ENCODE peak calls at places on chromosomes 7 and 10, in eight cellular contexts. One of them, this sample, is unnamed.

GRCh38 chr7:84790873-84791272 is 396.0 kb downstream of the SEMA3D start:
- DNase-seq in neuronal stem cell: no peak
- DNase-seq in GM18507: no peak
- DNase-seq in WTC11: no peak
- DNase-seq in D341Med: no peak
- DNase-seq in stimulated activated CD4-positive, alpha-beta T cell treated with anti-CD3 and anti-CD28 coated beads, Interleukin-15, amount 100 ng/mL, for 1 hour: no peak
- DNase-seq in DMS153: no peak
- DNase-seq in MM.1S: no peak
- DNase-seq in this sample: no peak

GRCh38 chr7:963236-964078 is 9.0 kb upstream of the ADAP1 start:
- DNase-seq in neuronal stem cell: no peak
- DNase-seq in GM18507: no peak
- DNase-seq in WTC11: no peak
- DNase-seq in D341Med: no peak
- DNase-seq in stimulated activated CD4-positive, alpha-beta T cell treated with anti-CD3 and anti-CD28 coated beads, Interleukin-15, amount 100 ng/mL, for 1 hour: no peak
- DNase-seq in DMS153: no peak
- DNase-seq in MM.1S: no peak
- DNase-seq in this sample: no peak

GRCh38 chr7:12222889-12223579 is 11.9 kb downstream of the TMEM106B start:
- DNase-seq in neuronal stem cell: no peak
- DNase-seq in GM18507: no peak
- DNase-seq in WTC11: no peak
- DNase-seq in D341Med: no peak
- DNase-seq in stimulated activated CD4-positive, alpha-beta T cell treated with anti-CD3 and anti-CD28 coated beads, Interleukin-15, amount 100 ng/mL, for 1 hour: no peak
- DNase-seq in DMS153: no peak
- DNase-seq in MM.1S: no peak
- DNase-seq in this sample: no peak

GRCh38 chr10:53325073-53325472 is 552.5 kb upstream of the MBL2 start:
- DNase-seq in neuronal stem cell: no peak
- DNase-seq in GM18507: no peak
- DNase-seq in WTC11: no peak
- DNase-seq in D341Med: no peak
- DNase-seq in stimulated activated CD4-positive, alpha-beta T cell treated with anti-CD3 and anti-CD28 coated beads, Interleukin-15, amount 100 ng/mL, for 1 hour: no peak
- DNase-seq in DMS153: no peak
- DNase-seq in MM.1S: no peak
- DNase-seq in this sample: no peak

GRCh38 chr7:45187946-45188411 is 30.4 kb downstream of the RAMP3 start:
- DNase-seq in neuronal stem cell: no peak
- DNase-seq in GM18507: no peak
- DNase-seq in WTC11: no peak
- DNase-seq in D341Med: no peak
- DNase-seq in stimulated activated CD4-positive, alpha-beta T cell treated with anti-CD3 and anti-CD28 coated beads, Interleukin-15, amount 100 ng/mL, for 1 hour: no peak
- DNase-seq in DMS153: no peak
- DNase-seq in MM.1S: no peak
- DNase-seq in this sample: no peak

GRCh38 chr7:103989200-103989784 is at the start of gene RELN:
- DNase-seq in neuronal stem cell: peak
- DNase-seq in GM18507: no peak
- DNase-seq in WTC11: peak
- DNase-seq in D341Med: peak
- DNase-seq in stimulated activated CD4-positive, alpha-beta T cell treated with anti-CD3 and anti-CD28 coated beads, Interleukin-15, amount 100 ng/mL, for 1 hour: no peak
- DNase-seq in DMS153: peak
- DNase-seq in MM.1S: peak
- DNase-seq in this sample: peak

GRCh38 chr7:100803398-100804161 is 23.7 kb downstream of the EPHB4 start:
- DNase-seq in neuronal stem cell: peak
- DNase-seq in GM18507: peak
- DNase-seq in WTC11: peak
- DNase-seq in D341Med: peak
- DNase-seq in stimulated activated CD4-positive, alpha-beta T cell treated with anti-CD3 and anti-CD28 coated beads, Interleukin-15, amount 100 ng/mL, for 1 hour: no peak
- DNase-seq in DMS153: peak
- DNase-seq in MM.1S: peak
- DNase-seq in this sample: peak

GRCh38 chr7:8433477-8434289 is at the start of gene NXPH1:
- DNase-seq in neuronal stem cell: peak
- DNase-seq in GM18507: no peak
- DNase-seq in WTC11: peak
- DNase-seq in D341Med: peak
- DNase-seq in stimulated activated CD4-positive, alpha-beta T cell treated with anti-CD3 and anti-CD28 coated beads, Interleukin-15, amount 100 ng/mL, for 1 hour: no peak
- DNase-seq in DMS153: peak
- DNase-seq in MM.1S: peak
- DNase-seq in this sample: peak

GRCh38 chr7:128032605-128033235 is 1.5 kb upstream of the LRRC4 start:
- DNase-seq in neuronal stem cell: peak
- DNase-seq in GM18507: no peak
- DNase-seq in WTC11: peak
- DNase-seq in D341Med: no peak
- DNase-seq in stimulated activated CD4-positive, alpha-beta T cell treated with anti-CD3 and anti-CD28 coated beads, Interleukin-15, amount 100 ng/mL, for 1 hour: no peak
- DNase-seq in DMS153: no peak
- DNase-seq in MM.1S: no peak
- DNase-seq in this sample: peak

GRCh38 chr10:125000366-125001312 is 58.7 kb downstream of the ZRANB1 start:
- DNase-seq in neuronal stem cell: peak
- DNase-seq in GM18507: no peak
- DNase-seq in WTC11: peak
- DNase-seq in D341Med: no peak
- DNase-seq in stimulated activated CD4-positive, alpha-beta T cell treated with anti-CD3 and anti-CD28 coated beads, Interleukin-15, amount 100 ng/mL, for 1 hour: no peak
- DNase-seq in DMS153: no peak
- DNase-seq in MM.1S: no peak
- DNase-seq in this sample: peak

GRCh38 chr10:50529660-50530059 is 94.1 kb downstream of the SGMS1 start:
- DNase-seq in neuronal stem cell: no peak
- DNase-seq in GM18507: no peak
- DNase-seq in WTC11: no peak
- DNase-seq in D341Med: no peak
- DNase-seq in stimulated activated CD4-positive, alpha-beta T cell treated with anti-CD3 and anti-CD28 coated beads, Interleukin-15, amount 100 ng/mL, for 1 hour: no peak
- DNase-seq in DMS153: no peak
- DNase-seq in MM.1S: no peak
- DNase-seq in this sample: no peak

GRCh38 chr10:6020806-6021205 is 41.4 kb downstream of the IL2RA start:
- DNase-seq in neuronal stem cell: no peak
- DNase-seq in GM18507: no peak
- DNase-seq in WTC11: no peak
- DNase-seq in D341Med: no peak
- DNase-seq in stimulated activated CD4-positive, alpha-beta T cell treated with anti-CD3 and anti-CD28 coated beads, Interleukin-15, amount 100 ng/mL, for 1 hour: no peak
- DNase-seq in DMS153: no peak
- DNase-seq in MM.1S: no peak
- DNase-seq in this sample: no peak

GRCh38 chr7:95199779-95200558 is 124.4 kb downstream of the PON1 start:
- DNase-seq in neuronal stem cell: peak
- DNase-seq in GM18507: no peak
- DNase-seq in WTC11: peak
- DNase-seq in D341Med: peak
- DNase-seq in stimulated activated CD4-positive, alpha-beta T cell treated with anti-CD3 and anti-CD28 coated beads, Interleukin-15, amount 100 ng/mL, for 1 hour: no peak
- DNase-seq in DMS153: peak
- DNase-seq in MM.1S: peak
- DNase-seq in this sample: peak

GRCh38 chr7:138097064-138097741 is 20.9 kb downstream of the AKR1D1 start:
- DNase-seq in neuronal stem cell: no peak
- DNase-seq in GM18507: peak
- DNase-seq in WTC11: peak
- DNase-seq in D341Med: peak
- DNase-seq in stimulated activated CD4-positive, alpha-beta T cell treated with anti-CD3 and anti-CD28 coated beads, Interleukin-15, amount 100 ng/mL, for 1 hour: no peak
- DNase-seq in DMS153: no peak
- DNase-seq in MM.1S: peak
- DNase-seq in this sample: peak

GRCh38 chr7:57867884-57868701 is 418.1 kb downstream of the ZNF716 start:
- DNase-seq in neuronal stem cell: no peak
- DNase-seq in GM18507: no peak
- DNase-seq in WTC11: no peak
- DNase-seq in D341Med: peak
- DNase-seq in stimulated activated CD4-positive, alpha-beta T cell treated with anti-CD3 and anti-CD28 coated beads, Interleukin-15, amount 100 ng/mL, for 1 hour: no peak
- DNase-seq in DMS153: peak
- DNase-seq in MM.1S: no peak
- DNase-seq in this sample: no peak

GRCh38 chr10:107653832-107654287 is 489.4 kb upstream of the SORCS1 start:
- DNase-seq in neuronal stem cell: no peak
- DNase-seq in GM18507: no peak
- DNase-seq in WTC11: no peak
- DNase-seq in D341Med: peak
- DNase-seq in stimulated activated CD4-positive, alpha-beta T cell treated with anti-CD3 and anti-CD28 coated beads, Interleukin-15, amount 100 ng/mL, for 1 hour: no peak
- DNase-seq in DMS153: peak
- DNase-seq in MM.1S: peak
- DNase-seq in this sample: no peak

GRCh38 chr7:142176901-142177300 is 65.4 kb downstream of the MGAM2 start:
- DNase-seq in neuronal stem cell: no peak
- DNase-seq in GM18507: no peak
- DNase-seq in WTC11: no peak
- DNase-seq in D341Med: no peak
- DNase-seq in stimulated activated CD4-positive, alpha-beta T cell treated with anti-CD3 and anti-CD28 coated beads, Interleukin-15, amount 100 ng/mL, for 1 hour: no peak
- DNase-seq in DMS153: no peak
- DNase-seq in MM.1S: no peak
- DNase-seq in this sample: no peak

GRCh38 chr10:73413108-73413527 is 740 bp downstream of the ANXA7 start:
- DNase-seq in neuronal stem cell: no peak
- DNase-seq in GM18507: peak
- DNase-seq in WTC11: peak
- DNase-seq in D341Med: peak
- DNase-seq in stimulated activated CD4-positive, alpha-beta T cell treated with anti-CD3 and anti-CD28 coated beads, Interleukin-15, amount 100 ng/mL, for 1 hour: no peak
- DNase-seq in DMS153: peak
- DNase-seq in MM.1S: peak
- DNase-seq in this sample: peak

GRCh38 chr7:138804618-138805017 is 6.6 kb upstream of the ATP6V0A4 start:
- DNase-seq in neuronal stem cell: no peak
- DNase-seq in GM18507: no peak
- DNase-seq in WTC11: no peak
- DNase-seq in D341Med: no peak
- DNase-seq in stimulated activated CD4-positive, alpha-beta T cell treated with anti-CD3 and anti-CD28 coated beads, Interleukin-15, amount 100 ng/mL, for 1 hour: no peak
- DNase-seq in DMS153: no peak
- DNase-seq in MM.1S: no peak
- DNase-seq in this sample: no peak

GRCh38 chr10:112755446-112756117 is 194.5 kb upstream of the TCF7L2 start:
- DNase-seq in neuronal stem cell: no peak
- DNase-seq in GM18507: no peak
- DNase-seq in WTC11: no peak
- DNase-seq in D341Med: no peak
- DNase-seq in stimulated activated CD4-positive, alpha-beta T cell treated with anti-CD3 and anti-CD28 coated beads, Interleukin-15, amount 100 ng/mL, for 1 hour: no peak
- DNase-seq in DMS153: no peak
- DNase-seq in MM.1S: no peak
- DNase-seq in this sample: no peak

GRCh38 chr10:126242352-126243260 is 145.7 kb downstream of the ADAM12 start:
- DNase-seq in neuronal stem cell: no peak
- DNase-seq in GM18507: no peak
- DNase-seq in WTC11: no peak
- DNase-seq in D341Med: no peak
- DNase-seq in stimulated activated CD4-positive, alpha-beta T cell treated with anti-CD3 and anti-CD28 coated beads, Interleukin-15, amount 100 ng/mL, for 1 hour: no peak
- DNase-seq in DMS153: peak
- DNase-seq in MM.1S: no peak
- DNase-seq in this sample: no peak

GRCh38 chr7:44735403-44736165 is 13.1 kb upstream of the ZMIZ2 start:
- DNase-seq in neuronal stem cell: no peak
- DNase-seq in GM18507: no peak
- DNase-seq in WTC11: no peak
- DNase-seq in D341Med: no peak
- DNase-seq in stimulated activated CD4-positive, alpha-beta T cell treated with anti-CD3 and anti-CD28 coated beads, Interleukin-15, amount 100 ng/mL, for 1 hour: no peak
- DNase-seq in DMS153: no peak
- DNase-seq in MM.1S: peak
- DNase-seq in this sample: no peak

GRCh38 chr7:25792586-25792985 is 359.4 kb upstream of the NFE2L3 start:
- DNase-seq in neuronal stem cell: no peak
- DNase-seq in GM18507: no peak
- DNase-seq in WTC11: no peak
- DNase-seq in D341Med: no peak
- DNase-seq in stimulated activated CD4-positive, alpha-beta T cell treated with anti-CD3 and anti-CD28 coated beads, Interleukin-15, amount 100 ng/mL, for 1 hour: no peak
- DNase-seq in DMS153: no peak
- DNase-seq in MM.1S: no peak
- DNase-seq in this sample: no peak

GRCh38 chr10:21479553-21480315 is 45.7 kb downstream of the SKIDA1 start:
- DNase-seq in neuronal stem cell: no peak
- DNase-seq in GM18507: no peak
- DNase-seq in WTC11: no peak
- DNase-seq in D341Med: no peak
- DNase-seq in stimulated activated CD4-positive, alpha-beta T cell treated with anti-CD3 and anti-CD28 coated beads, Interleukin-15, amount 100 ng/mL, for 1 hour: no peak
- DNase-seq in DMS153: no peak
- DNase-seq in MM.1S: no peak
- DNase-seq in this sample: no peak

GRCh38 chr10:14560794-14561765 is 213.6 kb downstream of the FAM107B start:
- DNase-seq in neuronal stem cell: no peak
- DNase-seq in GM18507: no peak
- DNase-seq in WTC11: no peak
- DNase-seq in D341Med: no peak
- DNase-seq in stimulated activated CD4-positive, alpha-beta T cell treated with anti-CD3 and anti-CD28 coated beads, Interleukin-15, amount 100 ng/mL, for 1 hour: no peak
- DNase-seq in DMS153: no peak
- DNase-seq in MM.1S: no peak
- DNase-seq in this sample: no peak

GRCh38 chr10:201328-201771 is 66.1 kb downstream of the ZMYND11 start:
- DNase-seq in neuronal stem cell: no peak
- DNase-seq in GM18507: no peak
- DNase-seq in WTC11: no peak
- DNase-seq in D341Med: no peak
- DNase-seq in stimulated activated CD4-positive, alpha-beta T cell treated with anti-CD3 and anti-CD28 coated beads, Interleukin-15, amount 100 ng/mL, for 1 hour: no peak
- DNase-seq in DMS153: no peak
- DNase-seq in MM.1S: no peak
- DNase-seq in this sample: no peak

GRCh38 chr7:37495574-37496184 is 47.0 kb upstream of the ELMO1 start:
- DNase-seq in neuronal stem cell: no peak
- DNase-seq in GM18507: peak
- DNase-seq in WTC11: no peak
- DNase-seq in D341Med: no peak
- DNase-seq in stimulated activated CD4-positive, alpha-beta T cell treated with anti-CD3 and anti-CD28 coated beads, Interleukin-15, amount 100 ng/mL, for 1 hour: no peak
- DNase-seq in DMS153: no peak
- DNase-seq in MM.1S: peak
- DNase-seq in this sample: no peak

GRCh38 chr7:104064969-104065387 is 75.5 kb upstream of the RELN start:
- DNase-seq in neuronal stem cell: no peak
- DNase-seq in GM18507: no peak
- DNase-seq in WTC11: no peak
- DNase-seq in D341Med: no peak
- DNase-seq in stimulated activated CD4-positive, alpha-beta T cell treated with anti-CD3 and anti-CD28 coated beads, Interleukin-15, amount 100 ng/mL, for 1 hour: no peak
- DNase-seq in DMS153: no peak
- DNase-seq in MM.1S: no peak
- DNase-seq in this sample: no peak

GRCh38 chr10:43119416-43120115 is 18.7 kb upstream of the CSGALNACT2 start:
- DNase-seq in neuronal stem cell: no peak
- DNase-seq in GM18507: no peak
- DNase-seq in WTC11: no peak
- DNase-seq in D341Med: no peak
- DNase-seq in stimulated activated CD4-positive, alpha-beta T cell treated with anti-CD3 and anti-CD28 coated beads, Interleukin-15, amount 100 ng/mL, for 1 hour: no peak
- DNase-seq in DMS153: no peak
- DNase-seq in MM.1S: no peak
- DNase-seq in this sample: no peak

GRCh38 chr10:95474228-95475002 is 86.8 kb downstream of the SORBS1 start:
- DNase-seq in neuronal stem cell: no peak
- DNase-seq in GM18507: no peak
- DNase-seq in WTC11: no peak
- DNase-seq in D341Med: no peak
- DNase-seq in stimulated activated CD4-positive, alpha-beta T cell treated with anti-CD3 and anti-CD28 coated beads, Interleukin-15, amount 100 ng/mL, for 1 hour: no peak
- DNase-seq in DMS153: peak
- DNase-seq in MM.1S: no peak
- DNase-seq in this sample: no peak

GRCh38 chr10:74857586-74857985 is 31.2 kb downstream of the KAT6B start:
- DNase-seq in neuronal stem cell: no peak
- DNase-seq in GM18507: no peak
- DNase-seq in WTC11: no peak
- DNase-seq in D341Med: no peak
- DNase-seq in stimulated activated CD4-positive, alpha-beta T cell treated with anti-CD3 and anti-CD28 coated beads, Interleukin-15, amount 100 ng/mL, for 1 hour: no peak
- DNase-seq in DMS153: no peak
- DNase-seq in MM.1S: no peak
- DNase-seq in this sample: no peak

GRCh38 chr7:102258749-102259107 is 27.9 kb upstream of the SH2B2 start:
- DNase-seq in neuronal stem cell: no peak
- DNase-seq in GM18507: no peak
- DNase-seq in WTC11: no peak
- DNase-seq in D341Med: no peak
- DNase-seq in stimulated activated CD4-positive, alpha-beta T cell treated with anti-CD3 and anti-CD28 coated beads, Interleukin-15, amount 100 ng/mL, for 1 hour: no peak
- DNase-seq in DMS153: no peak
- DNase-seq in MM.1S: no peak
- DNase-seq in this sample: no peak

GRCh38 chr10:24820616-24821015 is 96.9 kb upstream of the ARHGAP21 start:
- DNase-seq in neuronal stem cell: no peak
- DNase-seq in GM18507: no peak
- DNase-seq in WTC11: no peak
- DNase-seq in D341Med: no peak
- DNase-seq in stimulated activated CD4-positive, alpha-beta T cell treated with anti-CD3 and anti-CD28 coated beads, Interleukin-15, amount 100 ng/mL, for 1 hour: no peak
- DNase-seq in DMS153: no peak
- DNase-seq in MM.1S: no peak
- DNase-seq in this sample: no peak

GRCh38 chr10:88783734-88784133 is 18.8 kb upstream of the LIPM start:
- DNase-seq in neuronal stem cell: no peak
- DNase-seq in GM18507: no peak
- DNase-seq in WTC11: no peak
- DNase-seq in D341Med: no peak
- DNase-seq in stimulated activated CD4-positive, alpha-beta T cell treated with anti-CD3 and anti-CD28 coated beads, Interleukin-15, amount 100 ng/mL, for 1 hour: no peak
- DNase-seq in DMS153: no peak
- DNase-seq in MM.1S: peak
- DNase-seq in this sample: no peak

This sample was measured in endodermal cell.